ENCODE peak calls at places on chromosomes 6 and 20, in nine cellular contexts. D, P, K, E, A, N, X, Z and M are unnamed samples. For H3K4me1, the result is how much of the 10 kb centered on the place peaks cover.

GRCh38 chr6:19538086-19538485 is 299.1 kb upstream of the ID4 start:
- DNase-seq in D (no peak), N (no peak), X (no peak), E (peak), K (no peak), A (peak), Z (no peak), P (peak), M (no peak)

GRCh38 chr20:63080411-63080810 is 73.6 kb upstream of the BHLHE23 start:
- DNase-seq in Z (no peak), K (no peak), D (no peak), E (peak), N (peak), P (no peak), A (peak), X (no peak), M (no peak)

GRCh38 chr6:14552891-14553290 is 435.3 kb downstream of the CD83 start:
- DNase-seq in P (no peak), K (no peak), D (no peak), E (no peak), A (no peak), X (no peak), N (no peak), Z (no peak), M (no peak)

GRCh38 chr6:48747040-48747439 is 636.0 kb upstream of the PTCHD4 start:
- DNase-seq in A (no peak), N (no peak), P (peak), E (no peak), X (no peak), Z (no peak), D (peak), K (no peak), M (no peak)

GRCh38 chr6:7042056-7042653 is 65.6 kb upstream of the RREB1 start:
- DNase-seq in P (peak), D (no peak), X (no peak), E (peak), A (peak), Z (no peak), K (no peak), N (no peak), M (no peak)

GRCh38 chr20:36830791-36831691 is 44.9 kb upstream of the TLDC2 start:
- DNase-seq in E (peak), X (peak), D (peak), N (peak), A (no peak), Z (no peak), K (no peak), P (peak), M (no peak)

GRCh38 chr20:57315964-57316480 is 13.6 kb upstream of the SPO11 start:
- DNase-seq in A (no peak), N (no peak), K (no peak), E (no peak), X (no peak), P (no peak), D (no peak), Z (no peak), M (no peak)

GRCh38 chr6:144582939-144583613 is 297.9 kb downstream of the UTRN start:
- DNase-seq in P (no peak), A (peak), X (peak), D (no peak), E (peak), N (no peak), Z (peak), K (no peak), M (peak)

GRCh38 chr20:58717278-58718091 is 24.9 kb downstream of the NPEPL1 start:
- DNase-seq in Z (no peak), X (no peak), P (no peak), A (peak), E (no peak), D (no peak), K (no peak), N (peak), M (no peak)

GRCh38 chr6:43386492-43386891 is 17.0 kb upstream of the ZNF318 start:
- DNase-seq in P (no peak), K (no peak), Z (no peak), E (no peak), D (peak), N (no peak), X (no peak), A (no peak), M (no peak)

GRCh38 chr6:85388531-85388930 is 61.4 kb upstream of the NT5E start:
- DNase-seq in A (no peak), E (no peak), X (no peak), K (no peak), N (no peak), D (no peak), P (no peak), Z (no peak), M (no peak)

GRCh38 chr20:59598625-59599310 is 5.6 kb upstream of the PHACTR3 start:
- DNase-seq in N (no peak), A (no peak), Z (peak), X (no peak), E (no peak), P (peak), D (no peak), K (peak), M (no peak)

GRCh38 chr20:11912013-11912663 is 5.6 kb upstream of the BTBD3 start:
- DNase-seq in E (no peak), A (no peak), P (peak), Z (no peak), D (peak), K (peak), X (no peak), N (no peak), M (no peak)

GRCh38 chr6:118668761-118669411 is 17.5 kb upstream of the CEP85L start:
- DNase-seq in D (peak), X (no peak), E (no peak), Z (no peak), P (peak), K (no peak), N (no peak), A (no peak), M (peak)

GRCh38 chr6:156980948-156981347 is 203.8 kb downstream of the ARID1B start:
- DNase-seq in P (no peak), Z (no peak), K (no peak), X (no peak), N (no peak), E (no peak), D (no peak), A (no peak), M (no peak)

GRCh38 chr6:83613378-83613777 is 95.5 kb downstream of the SNAP91 start:
- DNase-seq in E (no peak), P (no peak), Z (no peak), D (no peak), X (no peak), N (no peak), K (no peak), A (no peak), M (no peak)

GRCh38 chr6:138527376-138528092 is 28.2 kb upstream of the NHSL1 start:
- DNase-seq in N (no peak), P (no peak), Z (no peak), X (no peak), K (no peak), D (peak), E (no peak), A (no peak), M (no peak)

GRCh38 chr6:392441-393390 is 1.2 kb downstream of the IRF4 start:
- DNase-seq in K (no peak), Z (no peak), P (no peak), D (no peak), E (no peak), A (peak), X (no peak), N (no peak), M (no peak)

GRCh38 chr6:25179051-25179778 is 100.0 kb upstream of the CARMIL1 start:
- DNase-seq in X (no peak), E (no peak), N (no peak), K (no peak), P (peak), Z (no peak), A (no peak), D (peak), M (no peak)

GRCh38 chr6:165729307-165729936 is 66.4 kb upstream of the PDE10A start:
- DNase-seq in X (peak), E (no peak), N (peak), P (peak), Z (no peak), A (peak), D (peak), K (peak), M (no peak)

GRCh38 chr6:167572841-167573271 is 248.0 kb downstream of the TTLL2 start:
- DNase-seq in K (no peak), E (no peak), P (no peak), A (no peak), Z (no peak), N (no peak), D (no peak), X (no peak), M (no peak)

GRCh38 chr6:67252663-67253062 is 1382.4 kb upstream of the ADGRB3 start:
- DNase-seq in K (no peak), E (no peak), N (no peak), D (no peak), X (no peak), A (no peak), P (no peak), Z (no peak), M (no peak)

GRCh38 chr20:11553603-11554002 is 364.1 kb upstream of the BTBD3 start:
- DNase-seq in N (no peak), Z (no peak), D (peak), E (no peak), P (peak), K (no peak), A (no peak), X (no peak), M (no peak)

GRCh38 chr20:40948352-40949267 is 80.0 kb upstream of the TOP1 start:
- DNase-seq in X (no peak), E (no peak), P (peak), K (no peak), Z (no peak), N (no peak), A (no peak), D (peak), M (no peak)

GRCh38 chr6:26408828-26409730 is 7.0 kb downstream of the BTN3A1 start:
- DNase-seq in P (no peak), E (no peak), N (no peak), X (no peak), A (no peak), K (no peak), D (no peak), Z (no peak), M (no peak)

GRCh38 chr6:36716476-36717093 is 19.0 kb downstream of the RAB44 start:
- DNase-seq in N (no peak), A (peak), K (no peak), Z (no peak), X (no peak), P (no peak), E (no peak), D (no peak), M (no peak)

GRCh38 chr20:5845686-5846651 is 95.8 kb downstream of the SHLD1 start:
- DNase-seq in P (no peak), Z (peak), K (no peak), X (no peak), E (no peak), N (no peak), D (peak), A (no peak), M (no peak)

GRCh38 chr6:13914346-13914745 is 10.4 kb upstream of the RNF182 start:
- DNase-seq in Z (no peak), N (no peak), D (peak), P (peak), K (no peak), X (no peak), A (no peak), E (no peak), M (no peak)

GRCh38 chr6:48032156-48032555 is 78.8 kb downstream of the PTCHD4 start:
- DNase-seq in P (peak), K (no peak), X (no peak), N (peak), D (peak), E (no peak), A (no peak), Z (no peak), M (no peak)

GRCh38 chr6:169723991-169724553 is at the start of gene PHF10:
- DNase-seq in Z (no peak), E (peak), K (no peak), D (peak), N (no peak), X (peak), P (no peak), A (peak), M (no peak)

GRCh38 chr6:17885889-17886576 is 101.4 kb downstream of the KIF13A start:
- DNase-seq in E (no peak), Z (no peak), K (no peak), D (no peak), N (peak), P (no peak), A (no peak), X (no peak), M (no peak)

GRCh38 chr20:60653111-60653845 is 598.8 kb upstream of the CDH4 start:
- DNase-seq in P (no peak), K (no peak), E (no peak), Z (no peak), A (no peak), D (peak), X (no peak), N (no peak), M (no peak)

GRCh38 chr20:51457281-51457932 is 85.1 kb downstream of the NFATC2 start:
- DNase-seq in Z (no peak), K (peak), E (no peak), D (peak), A (no peak), P (peak), X (peak), N (peak), M (no peak)

GRCh38 chr20:44212792-44213191 is 2.2 kb upstream of the OSER1 start:
- DNase-seq in Z (no peak), P (peak), K (no peak), N (no peak), D (no peak), E (no peak), X (no peak), A (no peak), M (no peak)

GRCh38 chr6:10479939-10480700 is 41.0 kb upstream of the GCNT2 start:
- DNase-seq in P (no peak), K (no peak), Z (no peak), N (no peak), E (no peak), X (no peak), D (no peak), A (no peak), M (no peak)

GRCh38 chr6:96626749-96627353 is 63.9 kb downstream of the FHL5 start:
- DNase-seq in Z (peak), D (peak), E (no peak), X (no peak), K (peak), N (no peak), A (no peak), P (peak), M (no peak)

GRCh38 chr6:19153270-19153980 is 683.7 kb upstream of the ID4 start:
- DNase-seq in Z (no peak), E (no peak), X (no peak), D (peak), P (no peak), K (no peak), N (no peak), A (no peak), M (no peak)

GRCh38 chr6:143940011-143940597 is 68.0 kb downstream of the PLAGL1 start:
- DNase-seq in E (no peak), D (peak), P (peak), A (peak), Z (peak), X (no peak), K (peak), N (peak), M (no peak)

GRCh38 chr6:38730136-38730862 is 15.2 kb downstream of the DNAH8 start:
- DNase-seq in D (no peak), A (no peak), Z (no peak), N (no peak), K (no peak), E (no peak), X (no peak), P (no peak), M (no peak)

DNA sequence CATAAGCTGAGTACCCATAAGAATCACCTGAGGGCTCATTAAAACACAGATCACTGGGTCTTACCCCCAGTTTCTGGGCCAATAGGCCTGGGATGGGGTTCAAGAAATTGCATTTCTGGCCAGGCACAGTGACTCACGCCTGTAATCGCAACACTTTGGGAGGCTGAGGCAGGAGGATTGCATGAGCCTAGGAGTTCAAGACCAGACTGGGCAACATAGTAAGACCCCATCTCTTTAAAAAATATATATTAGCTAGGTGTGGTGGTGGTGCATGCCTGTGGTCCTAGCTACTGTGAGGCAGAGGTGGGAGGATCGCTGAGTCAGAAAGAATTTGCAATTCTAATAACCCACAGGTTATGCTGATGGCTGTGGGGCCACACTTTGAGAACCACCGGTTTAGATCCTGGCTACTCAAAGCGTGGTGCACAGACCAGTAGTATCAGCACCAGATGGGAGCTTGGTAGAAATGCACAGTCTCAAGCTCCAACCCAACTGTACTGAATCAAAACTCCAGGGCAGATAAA is 2.0 kb downstream of the CCM2L start:
- DNase-seq in K (no peak), Z (no peak), X (no peak), D (no peak), E (peak), A (no peak), N (no peak), P (no peak), M (no peak)
- H3K27ac ChIP-seq in K (no peak), Z (no peak), X (peak), D (no peak), E (no peak), A (no peak), N (no peak), P (no peak), M (no peak)

GRCh38 chr6:153787341-153787606 is 251.8 kb upstream of the OPRM1 start:
- DNase-seq in P (no peak), X (no peak), E (no peak), Z (no peak), K (no peak), D (no peak), A (peak), N (no peak), M (no peak)

GRCh38 chr6:153790881-153791473 is 248.1 kb upstream of the OPRM1 start:
- DNase-seq in E (no peak), N (no peak), P (peak), A (peak), D (peak), K (no peak), X (no peak), Z (no peak), M (no peak)

DNA sequence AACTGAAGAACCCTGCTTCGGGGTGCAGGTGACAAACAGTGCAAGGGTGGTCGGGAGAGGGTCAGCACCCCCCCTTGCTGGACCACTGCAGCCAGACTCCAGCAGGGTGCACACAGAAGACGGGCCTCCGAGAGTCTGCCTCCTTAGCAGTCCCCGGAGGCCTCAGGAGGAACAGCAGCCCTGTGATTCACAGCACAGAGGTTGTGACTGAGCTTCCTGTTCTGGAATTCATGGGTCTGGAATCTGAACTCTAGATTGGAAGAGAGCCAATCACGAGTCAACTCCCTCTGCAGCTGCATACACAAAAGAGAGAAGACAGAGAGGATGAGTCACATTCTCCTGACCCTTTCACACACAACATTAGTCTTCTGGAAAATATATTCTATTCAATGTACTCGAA is 249.0 kb upstream of the OPRM1 start:
- DNase-seq in A (peak), N (no peak), K (peak), P (peak), Z (no peak), D (peak), E (no peak), X (no peak), M (no peak)
- TF ChIP-seq CTCF in A (no peak), N (no peak), K (no peak), P (no peak), Z (no peak), D (peak), E (no peak), X (no peak), M (no peak)

GRCh38 chr20:8152847-8153246 is 20.8 kb downstream of the PLCB1 start:
- DNase-seq in Z (no peak), X (no peak), E (no peak), N (no peak), P (no peak), D (no peak), K (no peak), A (no peak), M (no peak)
- H3K4me1 ChIP-seq in Z (under half), X (half or more), E (under half), N (under half), P (under half), D (under half), K (under half), A (under half), M (half or more)

GRCh38 chr20:25054133-25054820 is 3.7 kb downstream of the ACSS1 start:
- DNase-seq in D (no peak), P (no peak), N (peak), X (no peak), A (peak), E (no peak), Z (no peak), K (no peak), M (no peak)
- H3K27ac ChIP-seq in D (no peak), P (no peak), N (no peak), X (peak), A (peak), E (peak), Z (no peak), K (no peak), M (peak)

DNA sequence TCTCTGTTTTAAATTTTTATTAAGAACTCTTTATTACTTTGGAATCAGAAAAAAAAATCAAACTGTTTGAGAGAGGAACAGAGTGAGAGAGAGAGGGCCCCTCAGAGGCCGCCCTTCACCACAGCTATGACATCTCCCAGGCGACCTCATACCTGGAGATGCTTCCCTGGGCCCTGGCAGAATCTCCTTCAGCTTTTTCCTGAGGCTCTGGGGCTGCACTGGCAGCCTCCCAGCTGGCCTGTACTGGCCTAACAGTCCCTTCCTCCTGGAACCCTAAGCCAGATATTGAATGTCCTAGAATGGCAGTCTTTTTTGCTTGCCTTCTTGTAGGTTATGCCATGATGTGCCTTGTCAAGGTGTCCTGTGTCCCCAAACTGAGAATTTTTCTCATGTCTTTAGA is 13.7 kb downstream of the ABHD12 start:
- DNase-seq in K (no peak), D (no peak), A (no peak), N (no peak), Z (no peak), X (no peak), E (no peak), P (no peak), M (no peak)
- TF ChIP-seq CTCF in K (no peak), D (no peak), A (no peak), N (no peak), Z (no peak), X (no peak), E (no peak), P (no peak), M (no peak)

GRCh38 chr6:113857565-113858066 is 471 bp downstream of the MARCKS start:
- DNase-seq in A (peak), D (no peak), K (peak), P (no peak), X (peak), E (peak), N (no peak), Z (no peak), M (no peak)

GRCh38 chr6:113856571-113857564 is at the start of gene MARCKS:
- DNase-seq in E (peak), A (peak), K (peak), N (peak), Z (no peak), X (peak), P (peak), D (peak), M (peak)

GRCh38 chr6:113859349-113860164 is 2.4 kb downstream of the MARCKS start:
- DNase-seq in P (peak), A (peak), K (no peak), N (no peak), D (peak), E (peak), Z (no peak), X (peak), M (no peak)

GRCh38 chr6:113858605-113859348 is 1.6 kb downstream of the MARCKS start:
- DNase-seq in E (peak), X (peak), N (peak), K (peak), P (peak), Z (peak), A (peak), D (peak), M (peak)

DNA sequence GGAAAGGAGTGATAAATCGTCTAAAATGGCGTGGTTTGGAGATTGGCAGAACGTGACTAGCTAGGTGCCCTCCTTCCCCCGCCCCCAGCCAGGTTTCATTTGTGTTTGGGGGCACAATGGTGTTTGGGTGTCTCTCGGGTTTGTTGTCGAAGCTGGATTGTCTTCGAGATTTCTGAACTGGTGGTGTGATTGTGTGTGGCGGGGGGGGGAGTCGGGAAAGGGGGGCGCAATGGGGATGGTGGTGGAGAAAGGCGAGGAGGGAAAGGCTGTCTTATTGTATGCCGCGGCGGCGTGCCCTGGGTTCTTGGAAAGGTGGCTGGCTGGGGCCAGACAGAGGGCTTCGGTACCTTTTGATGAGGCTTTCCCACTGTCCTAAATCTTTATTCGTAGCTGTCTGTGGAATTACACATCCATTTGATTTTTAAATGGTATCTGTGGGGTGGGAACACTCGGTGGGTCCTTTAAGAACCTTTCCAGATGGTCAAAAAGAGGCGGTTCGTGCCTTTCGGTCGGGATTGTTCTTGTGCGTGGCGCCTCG is 991 bp downstream of the MARCKS start:
- DNase-seq in Z (no peak), E (peak), K (peak), N (no peak), D (peak), X (peak), P (peak), A (peak), M (no peak)
- H3K4me1 ChIP-seq in Z (under half), E (under half), K (under half), N (under half), D (under half), X (under half), P (under half), A (under half), M (under half)